ENCODE peak calls at places on chromosome 5, in eight cellular contexts. D, Q, R, F, E, B, A and L are unnamed samples.

GRCh38 chr5:168988699-168989098 is 312.2 kb downstream of the SLIT3 start:
- DNase-seq in A (no peak), B (no peak), E (no peak), D (no peak), F (no peak), R (no peak), Q (no peak), L (no peak)

GRCh38 chr5:86909461-86909881 is 291.7 kb downstream of the COX7C start:
- DNase-seq in E (no peak), D (no peak), A (no peak), Q (no peak), F (no peak), B (no peak), R (no peak), L (no peak)

GRCh38 chr5:102807878-102808502 is 52.9 kb downstream of the PAM start:
- DNase-seq in R (peak; percentile 79), B (no peak), A (no peak), D (peak; percentile 4), Q (no peak), E (no peak), F (no peak), L (no peak)

GRCh38 chr5:132761321-132762240 is 14.4 kb downstream of the CCNI2 start:
- DNase-seq in B (no peak), Q (no peak), D (no peak), A (no peak), R (no peak), E (no peak), F (no peak), L (no peak)

GRCh38 chr5:132423443-132423898 is 54.0 kb downstream of the SLC22A5 start:
- DNase-seq in D (no peak), E (no peak), B (no peak), A (no peak), Q (no peak), F (no peak), R (no peak), L (no peak)

GRCh38 chr5:1204693-1205242 is 3.4 kb downstream of the SLC6A19 start:
- DNase-seq in D (no peak), F (no peak), Q (no peak), E (no peak), R (peak; percentile 49), B (no peak), A (peak; percentile 59), L (no peak)

GRCh38 chr5:91490340-91490739 is 107.2 kb upstream of the ARRDC3 start:
- DNase-seq in F (no peak), D (no peak), B (no peak), R (no peak), A (no peak), Q (no peak), E (no peak), L (no peak)

GRCh38 chr5:153513171-153513570 is 22.7 kb downstream of the GRIA1 start:
- DNase-seq in Q (no peak), B (no peak), E (no peak), D (no peak), A (no peak), R (no peak), F (no peak), L (no peak)

GRCh38 chr5:10903786-10904560 is 142.9 kb upstream of the DAP start:
- DNase-seq in D (no peak), Q (no peak), E (no peak), R (no peak), F (no peak), B (no peak), A (no peak), L (no peak)

GRCh38 chr5:73619606-73620334 is 6.2 kb upstream of the ARHGEF28 start:
- DNase-seq in R (no peak), D (no peak), E (no peak), F (no peak), B (no peak), Q (no peak), A (no peak), L (no peak)

GRCh38 chr5:55894135-55894534 is 43.0 kb downstream of the IL31RA start:
- DNase-seq in A (no peak), B (no peak), E (no peak), R (peak; percentile 7), Q (no peak), D (no peak), F (no peak), L (no peak)